ENCODE peak calls at places on chromosomes 3 and 15, in five cellular contexts. One of them, this sample, is unnamed.

GRCh38 chr3:2061360-2061759 is 37.3 kb upstream of the CNTN4 start:
- DNase-seq in heart right ventricle: no peak
- DNase-seq in ovary: no peak
- DNase-seq in foreskin fibroblast: no peak
- DNase-seq in fibroblast of pulmonary artery: no peak
- DNase-seq in this sample: no peak

GRCh38 chr15:42155546-42156265 is 730 bp downstream of the PLA2G4F start:
- DNase-seq in heart right ventricle: no peak
- DNase-seq in ovary: no peak
- DNase-seq in foreskin fibroblast: no peak
- DNase-seq in fibroblast of pulmonary artery: no peak
- DNase-seq in this sample: no peak

GRCh38 chr3:46709721-46710120 is 7.9 kb downstream of the PRSS50 start:
- DNase-seq in heart right ventricle: no peak
- DNase-seq in ovary: no peak
- DNase-seq in foreskin fibroblast: no peak
- DNase-seq in fibroblast of pulmonary artery: no peak
- DNase-seq in this sample: no peak

GRCh38 chr15:57335326-57336118 is 40.8 kb upstream of the CGNL1 start:
- DNase-seq in heart right ventricle: no peak
- DNase-seq in ovary: no peak
- DNase-seq in foreskin fibroblast: no peak
- DNase-seq in fibroblast of pulmonary artery: no peak
- DNase-seq in this sample: no peak

GRCh38 chr15:96767703-96768434 is 437.4 kb downstream of the NR2F2 start:
- DNase-seq in heart right ventricle: no peak
- DNase-seq in ovary: no peak
- DNase-seq in foreskin fibroblast: no peak
- DNase-seq in fibroblast of pulmonary artery: no peak
- DNase-seq in this sample: peak; percentile 57

GRCh38 chr15:51094606-51095569 is at the start of gene TNFAIP8L3:
- DNase-seq in heart right ventricle: no peak
- DNase-seq in ovary: peak; percentile 45
- DNase-seq in foreskin fibroblast: peak; percentile 53
- DNase-seq in fibroblast of pulmonary artery: peak; percentile 56
- DNase-seq in this sample: peak; percentile 58

GRCh38 chr3:64645236-64645635 is 42.6 kb downstream of the ADAMTS9 start:
- DNase-seq in heart right ventricle: no peak
- DNase-seq in ovary: no peak
- DNase-seq in foreskin fibroblast: no peak
- DNase-seq in fibroblast of pulmonary artery: peak; percentile 32
- DNase-seq in this sample: peak; percentile 35

GRCh38 chr3:55482496-55483195 is 4.5 kb downstream of the WNT5A start:
- DNase-seq in heart right ventricle: no peak
- DNase-seq in ovary: peak; percentile 54
- DNase-seq in foreskin fibroblast: peak; percentile 73
- DNase-seq in fibroblast of pulmonary artery: no peak
- DNase-seq in this sample: no peak

GRCh38 chr15:41774062-41774872 is at the start of gene MAPKBP1:
- DNase-seq in heart right ventricle: peak; percentile 97
- DNase-seq in ovary: peak; percentile 96
- DNase-seq in foreskin fibroblast: peak; percentile 99
- DNase-seq in fibroblast of pulmonary artery: peak; percentile 98
- DNase-seq in this sample: peak; percentile 98

GRCh38 chr3:161890147-161890625 is 393.6 kb downstream of the OTOL1 start:
- DNase-seq in heart right ventricle: no peak
- DNase-seq in ovary: no peak
- DNase-seq in foreskin fibroblast: peak; percentile 99
- DNase-seq in fibroblast of pulmonary artery: peak; percentile 97
- DNase-seq in this sample: peak; percentile 94

DNA sequence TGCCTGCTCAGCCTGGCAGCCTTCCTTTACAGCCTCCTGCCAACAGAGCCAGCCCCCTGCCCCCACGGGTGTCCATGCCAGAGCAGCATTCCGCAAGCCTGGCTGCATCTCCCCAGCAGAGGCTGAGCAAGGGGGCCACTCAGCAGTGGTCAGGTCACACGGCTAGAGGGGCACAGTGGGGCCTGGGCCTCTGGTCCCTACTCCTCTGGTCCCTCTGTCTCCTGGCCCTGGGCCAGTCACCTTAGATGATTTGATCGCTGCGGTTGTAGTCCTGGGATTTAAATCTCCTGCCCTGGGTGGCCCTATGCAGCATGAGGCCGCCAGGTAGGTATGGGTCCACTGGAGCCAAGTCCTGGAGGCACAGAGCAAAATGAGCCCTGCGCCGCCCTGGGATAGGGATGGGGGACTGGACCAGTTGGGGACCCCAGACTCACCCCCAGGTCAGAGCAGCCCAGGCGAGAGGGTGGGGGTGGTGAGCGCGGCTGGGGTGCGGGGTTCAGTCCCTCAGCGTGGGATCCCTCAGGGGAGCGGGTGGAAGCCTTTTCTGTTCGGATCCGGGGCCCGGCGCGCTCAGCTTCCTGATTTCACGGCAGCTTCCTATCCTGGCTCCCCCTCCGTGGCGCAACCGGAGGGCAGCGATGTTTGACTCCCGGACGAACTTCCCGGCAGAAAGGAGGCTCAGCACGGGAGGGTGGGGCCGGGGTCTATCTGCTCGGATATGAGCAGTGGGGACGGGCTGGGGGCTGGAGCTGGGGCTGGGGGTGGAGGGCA is at the start of gene ZBTB47:
- DNase-seq in heart right ventricle: peak; percentile 72
- DNase-seq in ovary: peak; percentile 33
- DNase-seq in foreskin fibroblast: no peak
- DNase-seq in fibroblast of pulmonary artery: peak; percentile 54
- DNase-seq in this sample: peak; percentile 60
- TF ChIP-seq CTCF in heart right ventricle: no peak
- TF ChIP-seq CTCF in ovary: no peak
- TF ChIP-seq CTCF in foreskin fibroblast: no peak
- TF ChIP-seq CTCF in fibroblast of pulmonary artery: no peak
- TF ChIP-seq CTCF in this sample: no peak

DNA sequence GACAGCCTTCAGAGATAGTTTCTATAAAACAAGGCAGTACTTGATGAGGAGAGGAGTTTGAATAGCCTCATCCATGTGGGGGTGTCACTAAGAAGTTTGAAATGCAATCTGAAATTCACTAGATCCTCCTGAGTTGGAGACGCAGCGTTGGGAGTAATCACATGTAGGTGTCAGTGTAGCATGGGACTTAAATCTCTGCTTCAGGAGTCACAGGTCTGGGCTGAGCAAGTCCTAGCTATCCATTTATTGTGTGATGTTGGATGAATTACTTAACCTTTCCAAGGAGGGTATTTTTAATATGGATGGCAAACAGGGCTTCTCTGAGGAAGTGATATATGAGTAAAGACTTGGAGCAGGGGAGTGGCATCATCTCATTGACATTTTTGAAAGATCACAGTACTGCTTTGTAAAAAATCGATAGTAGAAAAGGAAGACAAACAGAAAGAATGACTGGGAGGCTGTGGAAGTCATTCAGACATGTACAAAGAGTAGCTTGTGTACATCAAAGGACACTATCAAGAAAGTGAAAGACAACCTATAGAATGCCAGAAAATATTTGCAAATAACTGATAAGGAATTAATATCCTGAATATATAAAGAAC is 17.1 kb downstream of the CP start:
- DNase-seq in heart right ventricle: no peak
- DNase-seq in ovary: no peak
- DNase-seq in foreskin fibroblast: no peak
- DNase-seq in fibroblast of pulmonary artery: no peak
- DNase-seq in this sample: no peak
- H3K4me3 ChIP-seq in heart right ventricle: no peak overlapping the region
- H3K4me3 ChIP-seq in ovary: no peak overlapping the region
- H3K4me3 ChIP-seq in foreskin fibroblast: no peak overlapping the region
- H3K4me3 ChIP-seq in fibroblast of pulmonary artery: no peak overlapping the region
- H3K4me3 ChIP-seq in this sample: no peak overlapping the region

GRCh38 chr15:65085990-65086679 is 9.6 kb downstream of the KBTBD13 start:
- DNase-seq in heart right ventricle: no peak
- DNase-seq in ovary: no peak
- DNase-seq in foreskin fibroblast: no peak
- DNase-seq in fibroblast of pulmonary artery: peak; percentile 39
- DNase-seq in this sample: peak; percentile 23
- TF ChIP-seq CTCF in heart right ventricle: peak; percentile 41
- TF ChIP-seq CTCF in ovary: no peak
- TF ChIP-seq CTCF in foreskin fibroblast: peak; percentile 57
- TF ChIP-seq CTCF in fibroblast of pulmonary artery: peak; percentile 57
- TF ChIP-seq CTCF in this sample: peak; percentile 56

GRCh38 chr3:143820466-143821221 is 27.6 kb downstream of the SLC9A9 start:
- DNase-seq in heart right ventricle: no peak
- DNase-seq in ovary: no peak
- DNase-seq in foreskin fibroblast: no peak
- DNase-seq in fibroblast of pulmonary artery: no peak
- DNase-seq in this sample: no peak
- H3K4me3 ChIP-seq in heart right ventricle: no peak overlapping the region
- H3K4me3 ChIP-seq in ovary: no peak overlapping the region
- H3K4me3 ChIP-seq in foreskin fibroblast: no peak overlapping the region
- H3K4me3 ChIP-seq in fibroblast of pulmonary artery: no peak overlapping the region
- H3K4me3 ChIP-seq in this sample: no peak overlapping the region

GRCh38 chr3:36842275-36842674 is 77.9 kb upstream of the DCLK3 start:
- DNase-seq in heart right ventricle: no peak
- DNase-seq in ovary: no peak
- DNase-seq in foreskin fibroblast: no peak
- DNase-seq in fibroblast of pulmonary artery: no peak
- DNase-seq in this sample: no peak

GRCh38 chr3:36846406-36846805 is 82.1 kb upstream of the DCLK3 start:
- DNase-seq in heart right ventricle: no peak
- DNase-seq in ovary: no peak
- DNase-seq in foreskin fibroblast: no peak
- DNase-seq in fibroblast of pulmonary artery: no peak
- DNase-seq in this sample: no peak

GRCh38 chr3:36840453-36840921 is 76.1 kb upstream of the DCLK3 start:
- DNase-seq in heart right ventricle: no peak
- DNase-seq in ovary: no peak
- DNase-seq in foreskin fibroblast: no peak
- DNase-seq in fibroblast of pulmonary artery: peak; percentile 3
- DNase-seq in this sample: peak; percentile 27

GRCh38 chr3:36843065-36844051 is 79.0 kb upstream of the DCLK3 start:
- DNase-seq in heart right ventricle: no peak
- DNase-seq in ovary: no peak
- DNase-seq in foreskin fibroblast: peak; percentile 12
- DNase-seq in fibroblast of pulmonary artery: peak; percentile 29
- DNase-seq in this sample: peak; percentile 33
- TF ChIP-seq CTCF in heart right ventricle: peak; percentile 57
- TF ChIP-seq CTCF in ovary: no peak
- TF ChIP-seq CTCF in foreskin fibroblast: peak; percentile 24
- TF ChIP-seq CTCF in fibroblast of pulmonary artery: peak; percentile 56
- TF ChIP-seq CTCF in this sample: peak; percentile 80

GRCh38 chr15:48471073-48471472 is 139.8 kb downstream of the DUT start:
- DNase-seq in heart right ventricle: no peak
- DNase-seq in ovary: no peak
- DNase-seq in foreskin fibroblast: no peak
- DNase-seq in fibroblast of pulmonary artery: no peak
- DNase-seq in this sample: no peak

GRCh38 chr15:48472756-48473155 is 141.5 kb downstream of the DUT start:
- DNase-seq in heart right ventricle: no peak
- DNase-seq in ovary: no peak
- DNase-seq in foreskin fibroblast: peak; percentile 66
- DNase-seq in fibroblast of pulmonary artery: peak; percentile 63
- DNase-seq in this sample: peak; percentile 49

GRCh38 chr15:48470096-48470495 is 138.9 kb downstream of the DUT start:
- DNase-seq in heart right ventricle: no peak
- DNase-seq in ovary: no peak
- DNase-seq in foreskin fibroblast: no peak
- DNase-seq in fibroblast of pulmonary artery: no peak
- DNase-seq in this sample: no peak

GRCh38 chr15:48475600-48476395 is 144.6 kb downstream of the DUT start:
- DNase-seq in heart right ventricle: no peak
- DNase-seq in ovary: no peak
- DNase-seq in foreskin fibroblast: peak; percentile 35
- DNase-seq in fibroblast of pulmonary artery: no peak
- DNase-seq in this sample: no peak

DNA sequence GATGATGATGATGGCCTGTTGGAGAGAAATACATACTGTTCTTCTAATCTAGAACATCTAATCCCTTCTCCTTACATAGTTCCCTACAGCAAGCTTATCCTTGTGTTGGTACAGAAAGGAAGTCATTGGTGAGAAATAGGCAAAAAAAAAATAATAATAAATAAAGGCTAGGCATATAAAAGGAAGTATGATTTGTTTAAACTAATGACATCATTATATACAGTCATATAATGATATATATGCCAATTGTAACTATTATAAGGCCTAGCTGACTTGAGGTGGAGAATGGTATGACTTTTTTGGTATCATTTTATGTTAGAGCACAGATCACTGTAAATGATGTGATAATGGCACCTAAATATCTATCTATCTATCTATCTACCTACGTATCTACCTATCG is 142.4 kb downstream of the DUT start:
- DNase-seq in heart right ventricle: no peak
- DNase-seq in ovary: no peak
- DNase-seq in foreskin fibroblast: no peak
- DNase-seq in fibroblast of pulmonary artery: no peak
- DNase-seq in this sample: no peak
- H3K4me3 ChIP-seq in heart right ventricle: no peak overlapping the region
- H3K4me3 ChIP-seq in ovary: no peak overlapping the region
- H3K4me3 ChIP-seq in foreskin fibroblast: no peak overlapping the region
- H3K4me3 ChIP-seq in fibroblast of pulmonary artery: no peak overlapping the region
- H3K4me3 ChIP-seq in this sample: no peak overlapping the region

DNA sequence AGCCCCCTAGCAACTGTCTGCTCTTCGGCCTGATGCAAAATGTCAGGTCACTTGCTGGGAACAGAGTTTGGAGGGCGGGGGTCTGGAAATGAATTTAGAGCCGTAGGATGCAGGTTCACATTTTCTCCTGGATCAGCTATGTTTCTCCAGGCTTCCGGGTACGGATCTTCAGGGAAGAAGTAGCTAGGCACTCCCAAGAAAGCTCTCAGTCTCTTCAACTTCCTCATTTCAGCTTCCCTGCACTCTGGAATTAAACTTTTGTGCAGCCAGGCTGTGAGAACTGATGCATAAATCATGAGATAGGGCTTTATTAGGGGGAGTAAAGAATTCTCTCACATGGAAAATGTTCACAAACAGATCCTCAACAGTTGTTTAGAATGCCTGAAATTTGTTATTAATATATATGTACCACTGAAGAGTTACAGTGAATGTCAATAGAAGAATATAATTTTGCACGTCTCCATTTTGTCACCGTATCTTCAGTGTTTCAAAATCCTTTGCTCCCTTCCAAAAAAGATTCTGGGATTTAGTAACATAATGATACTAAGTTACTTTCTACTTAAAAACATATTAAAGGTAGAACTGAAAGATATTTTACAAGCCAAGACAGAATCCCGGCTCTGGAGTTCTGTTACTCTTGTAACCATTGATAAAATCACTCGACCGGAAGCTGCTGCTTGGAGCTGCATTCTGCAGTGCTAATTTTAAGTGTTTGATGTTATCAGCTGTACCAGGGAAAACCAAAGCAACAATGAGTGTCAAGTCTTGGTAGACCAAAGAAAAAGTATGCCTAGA is 178.5 kb upstream of the P2RY1 start:
- DNase-seq in heart right ventricle: no peak
- DNase-seq in ovary: no peak
- DNase-seq in foreskin fibroblast: no peak
- DNase-seq in fibroblast of pulmonary artery: peak; percentile 8
- DNase-seq in this sample: peak; percentile 16
- TF ChIP-seq CTCF in heart right ventricle: no peak
- TF ChIP-seq CTCF in ovary: no peak
- TF ChIP-seq CTCF in foreskin fibroblast: no peak
- TF ChIP-seq CTCF in fibroblast of pulmonary artery: no peak
- TF ChIP-seq CTCF in this sample: no peak

GRCh38 chr15:31347067-31347975 is 20.7 kb downstream of the KLF13 start:
- DNase-seq in heart right ventricle: no peak
- DNase-seq in ovary: no peak
- DNase-seq in foreskin fibroblast: no peak
- DNase-seq in fibroblast of pulmonary artery: no peak
- DNase-seq in this sample: no peak
- H3K4me3 ChIP-seq in heart right ventricle: no peak overlapping the region
- H3K4me3 ChIP-seq in ovary: no peak overlapping the region
- H3K4me3 ChIP-seq in foreskin fibroblast: no peak overlapping the region
- H3K4me3 ChIP-seq in fibroblast of pulmonary artery: no peak overlapping the region
- H3K4me3 ChIP-seq in this sample: no peak overlapping the region